ENCODE peak calls at places on chromosomes 2 and 18, in nine cellular contexts. B, H, T, X, C, R, S, L and K are unnamed samples.

GRCh38 chr2:206716607-206717006 is 1.6 kb downstream of the DYTN start:
- DNase-seq in L (no peak), B (no peak), H (no peak), R (peak; percentile 68), S (no peak), X (no peak), C (no peak), T (no peak), K (no peak)

GRCh38 chr2:58497189-58497588 is 256.1 kb upstream of the FANCL start:
- DNase-seq in H (no peak), C (no peak), T (no peak), X (peak; percentile 81), S (no peak), L (no peak), R (no peak), B (no peak), K (no peak)

GRCh38 chr18:7803956-7804469 is 236.9 kb downstream of the PTPRM start:
- DNase-seq in C (no peak), R (no peak), X (no peak), B (no peak), H (no peak), S (no peak), T (no peak), L (no peak), K (no peak)

GRCh38 chr2:62119313-62119969 is 76.5 kb upstream of the B3GNT2 start:
- DNase-seq in X (no peak), L (no peak), C (peak; percentile 21), R (no peak), B (no peak), T (no peak), H (no peak), S (no peak), K (no peak)

GRCh38 chr18:74050807-74051206 is 96.8 kb downstream of the FBXO15 start:
- DNase-seq in R (no peak), B (no peak), T (no peak), X (no peak), L (no peak), C (no peak), S (no peak), H (no peak), K (no peak)

GRCh38 chr2:241796610-241797138 is 12.3 kb upstream of the NEU4 start:
- DNase-seq in B (no peak), T (no peak), C (no peak), R (peak; percentile 22), L (peak; percentile 67), H (peak; percentile 61), S (no peak), X (no peak), K (no peak)

GRCh38 chr18:1353025-1353424 is 448.4 kb downstream of the ADCYAP1 start:
- DNase-seq in L (no peak), T (no peak), C (no peak), B (no peak), X (no peak), R (no peak), S (no peak), H (no peak), K (no peak)

GRCh38 chr18:7467708-7468466 is 99.2 kb upstream of the PTPRM start:
- DNase-seq in H (no peak), L (no peak), B (no peak), T (no peak), R (no peak), S (peak; percentile 28), C (no peak), X (no peak), K (no peak)

GRCh38 chr2:201775326-201775725 is 5.4 kb downstream of the ALS2 start:
- DNase-seq in H (no peak), R (no peak), T (no peak), L (no peak), S (no peak), B (no peak), C (no peak), X (no peak), K (no peak)

GRCh38 chr2:205629021-205629817 is 53.1 kb upstream of the NRP2 start:
- DNase-seq in R (no peak), B (no peak), S (no peak), H (no peak), C (no peak), T (no peak), L (no peak), X (no peak), K (no peak)

GRCh38 chr2:40653829-40654228 is 201.9 kb upstream of the SLC8A1 start:
- DNase-seq in X (no peak), S (no peak), T (no peak), L (no peak), H (no peak), R (no peak), B (no peak), C (no peak), K (peak; percentile 18)

GRCh38 chr2:160994141-160995002 is 165.9 kb upstream of the TANK start:
- DNase-seq in H (peak; percentile 93), B (peak; percentile 81), C (peak; percentile 66), X (peak; percentile 90), L (peak; percentile 75), T (peak; percentile 66), S (peak; percentile 73), R (peak; percentile 57), K (peak; percentile 77)
- TF ChIP-seq POLR2AphosphoS5 in H (peak; percentile 79), B (no peak), C (no peak), X (no peak), L (peak; percentile 47), T (no peak), S (no peak), R (no peak), K (no peak)

DNA sequence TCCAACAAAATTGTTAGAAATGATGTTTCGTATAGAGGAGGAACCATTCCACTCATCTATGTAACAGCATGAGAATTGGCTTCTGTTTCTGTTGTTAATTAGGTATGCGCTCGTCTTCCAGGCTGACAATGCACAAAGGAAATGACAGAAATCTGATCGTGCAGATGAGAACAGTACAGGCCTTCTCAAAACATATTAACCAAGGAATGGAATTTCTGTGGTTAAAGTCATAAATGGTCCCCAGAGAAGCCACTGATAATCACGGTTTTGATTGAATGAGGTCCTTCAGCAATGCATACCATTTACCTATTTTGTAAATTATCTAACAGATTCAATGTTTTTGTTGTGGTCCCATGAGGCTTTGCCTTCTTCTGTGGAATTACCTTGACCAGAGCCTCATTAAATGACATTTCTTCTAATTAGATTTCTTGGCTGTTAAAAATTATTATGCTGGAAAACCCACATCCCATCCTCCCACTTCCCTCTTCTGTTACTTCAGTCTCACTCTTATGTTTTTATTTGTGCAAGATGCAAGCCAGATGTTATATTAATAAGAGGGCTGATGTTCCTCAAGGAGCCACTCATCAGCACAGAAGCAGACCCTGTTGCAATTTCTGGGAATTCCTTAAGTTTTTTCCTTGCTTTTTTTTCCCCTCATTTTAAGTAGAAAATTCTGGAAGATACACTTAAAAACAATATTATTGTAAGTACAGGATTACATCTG is 395.8 kb downstream of the PID1 start:
- DNase-seq in X (no peak), S (no peak), B (no peak), T (no peak), C (no peak), L (no peak), R (no peak), H (no peak), K (no peak)
- H3K4me3 ChIP-seq in X (no peak overlapping the region), S (no peak overlapping the region), B (no peak overlapping the region), T (no peak overlapping the region), C (no peak overlapping the region), L (no peak overlapping the region), R (no peak overlapping the region), H (no peak overlapping the region), K (no peak overlapping the region)

GRCh38 chr2:8535821-8536685 is 145.8 kb upstream of the ID2 start:
- DNase-seq in B (no peak), H (peak; percentile 66), C (peak; percentile 65), X (no peak), L (no peak), T (no peak), R (peak; percentile 58), S (no peak), K (no peak)

GRCh38 chr2:8533923-8534322 is 147.9 kb upstream of the ID2 start:
- DNase-seq in S (no peak), T (no peak), L (no peak), B (no peak), C (no peak), R (no peak), X (no peak), H (no peak), K (no peak)

GRCh38 chr2:8535398-8535755 is 146.5 kb upstream of the ID2 start:
- DNase-seq in S (no peak), C (no peak), R (no peak), B (no peak), L (no peak), T (no peak), H (no peak), X (no peak), K (no peak)

GRCh38 chr2:8534729-8535397 is 147.0 kb upstream of the ID2 start:
- DNase-seq in T (no peak), L (peak; percentile 52), H (peak; percentile 86), C (peak; percentile 97), R (peak; percentile 74), B (no peak), X (no peak), S (peak; percentile 47), K (no peak)

GRCh38 chr2:8534386-8534728 is 147.5 kb upstream of the ID2 start:
- DNase-seq in H (no peak), L (no peak), B (no peak), X (no peak), C (no peak), R (no peak), S (no peak), T (no peak), K (no peak)
- TF ChIP-seq POLR2AphosphoS5 in H (no peak), L (no peak), B (no peak), X (no peak), C (no peak), R (no peak), S (no peak), T (no peak), K (no peak)

GRCh38 chr2:192194866-192195547 is at the start of gene TMEFF2:
- DNase-seq in R (peak; percentile 98), S (peak; percentile 30), T (no peak), X (peak; percentile 96), C (no peak), B (peak; percentile 79), H (peak; percentile 74), L (peak; percentile 16), K (no peak)
- H3K4me3 ChIP-seq in R (peak within 1 kb of the TSS; percentile 57), S (no peak within 1 kb of the TSS), T (peak within 1 kb of the TSS; percentile 43), X (peak within 1 kb of the TSS; percentile 85), C (no peak within 1 kb of the TSS), B (peak within 1 kb of the TSS; percentile 46), H (peak within 1 kb of the TSS; percentile 48), L (peak within 1 kb of the TSS; percentile 6), K (peak within 1 kb of the TSS; percentile 51)

DNA sequence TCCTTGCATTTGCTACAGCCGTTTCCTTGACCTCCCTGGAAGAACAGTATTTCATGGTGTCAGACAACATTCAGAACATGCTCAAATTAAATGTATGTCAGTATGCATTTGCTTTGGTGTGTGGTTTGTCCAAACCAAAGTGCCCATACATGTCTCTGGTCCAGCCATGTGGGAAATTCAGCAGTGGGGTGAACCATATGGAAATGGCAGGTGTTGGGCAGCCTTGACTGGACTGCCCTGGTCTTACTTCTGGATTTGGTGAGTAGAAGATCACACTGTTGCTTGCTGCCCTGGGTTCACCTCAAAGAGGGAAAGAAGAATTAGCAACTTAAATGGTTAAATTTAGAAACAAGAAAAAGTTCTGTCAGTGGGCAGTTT is 84.5 kb downstream of the MSH2 start:
- DNase-seq in H (no peak), C (no peak), R (no peak), L (no peak), T (no peak), S (no peak), B (no peak), X (no peak), K (no peak)
- TF ChIP-seq POLR2AphosphoS5 in H (no peak), C (no peak), R (no peak), L (no peak), T (no peak), S (no peak), B (no peak), X (no peak), K (no peak)